ENCODE peak calls at places on chromosomes 6 and 20, in nine cellular contexts. A is cardiac fibroblast, Z is lower lobe of right lung, O is skeletal muscle cell, D is tibial artery, Y is stomach, S is kidney, C is fibroblast of mammary gland, W is A549. E is an unnamed sample.

GRCh38 chr6:13528232-13528631 is 40.8 kb upstream of the GFOD1 start:
- DNase-seq in Y (no peak), Z (no peak), A (peak; percentile 25), O (no peak), D (no peak), C (peak; percentile 8), W (peak; percentile 2), S (no peak), E (no peak)

GRCh38 chr20:5156670-5157448 is 30.1 kb downstream of the CDS2 start:
- DNase-seq in D (no peak), Y (no peak), C (peak; percentile 80), Z (no peak), W (peak; percentile 27), S (no peak), A (peak; percentile 72), O (no peak), E (no peak)

GRCh38 chr6:19153270-19153980 is 683.7 kb upstream of the ID4 start:
- DNase-seq in Y (no peak), S (no peak), O (no peak), D (peak; percentile 24), C (peak; percentile 20), A (peak; percentile 20), Z (no peak), W (no peak), E (no peak)

GRCh38 chr20:51166489-51166888 is 143.6 kb upstream of the KCNG1 start:
- DNase-seq in Y (no peak), O (no peak), A (no peak), S (no peak), D (no peak), Z (no peak), W (no peak), C (no peak), E (no peak)

GRCh38 chr6:39824030-39824926 is 32.1 kb downstream of the DAAM2 start:
- DNase-seq in Y (no peak), O (no peak), S (no peak), A (no peak), C (no peak), D (peak; percentile 29), Z (no peak), W (no peak), E (no peak)

GRCh38 chr6:113644861-113645575 is 212.1 kb upstream of the MARCKS start:
- DNase-seq in C (peak; percentile 97), S (no peak), A (peak; percentile 97), W (no peak), O (peak; percentile 97), Z (no peak), Y (no peak), D (no peak), E (peak; percentile 98)

GRCh38 chr6:37314803-37315515 is 38.8 kb upstream of the RNF8 start:
- DNase-seq in D (no peak), O (no peak), Y (peak; percentile 41), W (peak; percentile 38), C (peak; percentile 47), Z (no peak), A (peak; percentile 63), S (no peak), E (peak; percentile 75)

GRCh38 chr6:5961836-5962235 is 44.9 kb downstream of the NRN1 start:
- DNase-seq in A (no peak), W (no peak), Z (no peak), S (no peak), O (no peak), Y (no peak), D (no peak), C (no peak), E (no peak)

GRCh38 chr6:16337280-16337975 is 99.0 kb downstream of the GMPR start:
- DNase-seq in C (peak; percentile 99), O (peak; percentile 86), Z (peak; percentile 78), A (peak; percentile 85), Y (peak; percentile 70), W (no peak), S (peak; percentile 97), D (peak; percentile 89), E (no peak)

GRCh38 chr6:33200234-33201146 is at the start of the genes RXRB and SLC39A7:
- DNase-seq in A (peak; percentile 100), O (peak; percentile 97), Y (peak; percentile 99), Z (peak; percentile 99), C (peak; percentile 99), D (peak; percentile 100), S (peak; percentile 100), W (peak; percentile 98), E (peak; percentile 98)

DNA sequence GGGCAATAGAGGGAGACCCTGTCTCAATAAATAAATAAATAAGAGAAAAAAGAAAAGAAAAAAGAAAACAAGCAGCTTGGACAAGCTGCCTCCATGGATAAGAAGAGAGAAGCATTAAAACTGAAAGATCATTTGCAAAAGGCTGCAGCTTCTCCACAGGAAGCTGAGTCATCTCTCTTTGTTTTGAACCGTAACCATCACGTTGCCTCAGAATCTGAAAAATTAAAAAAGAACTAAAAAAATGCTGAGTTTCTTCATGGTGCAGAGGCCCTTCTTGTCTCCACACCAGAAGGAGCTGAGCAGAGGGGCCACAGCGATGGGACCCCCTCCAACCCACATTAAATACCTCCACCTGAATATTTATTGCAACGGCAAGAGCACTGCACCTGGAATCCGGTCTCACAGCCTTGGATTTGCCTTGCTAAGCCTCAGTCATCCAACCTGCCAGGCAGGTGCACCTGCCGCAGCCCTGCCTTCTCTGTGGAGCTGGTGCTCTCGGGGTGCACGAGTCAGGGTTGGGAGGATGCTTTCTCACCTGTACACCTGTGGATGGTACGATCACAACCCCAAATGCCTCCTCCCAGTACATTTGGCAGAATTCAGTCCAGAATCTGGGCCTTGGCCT is 28.1 kb downstream of the TOX2 start:
- DNase-seq in W (peak; percentile 38), Z (no peak), S (no peak), O (peak; percentile 45), Y (no peak), C (peak; percentile 68), A (peak; percentile 79), D (no peak), E (peak; percentile 50)
- H3K4me3 ChIP-seq in W (no peak overlapping the region), Z (no peak overlapping the region), S (no peak overlapping the region), O (no peak overlapping the region), Y (no peak overlapping the region), C (no peak overlapping the region), A (no peak overlapping the region), D (no peak overlapping the region), E (no peak overlapping the region)

GRCh38 chr6:163413345-163414116 is 987 bp upstream of the QKI start:
- DNase-seq in Y (peak; percentile 85), A (peak; percentile 92), W (peak; percentile 87), D (peak; percentile 79), C (peak; percentile 89), O (peak; percentile 76), Z (peak; percentile 91), S (peak; percentile 97), E (peak; percentile 78)

GRCh38 chr6:163414117-163414366 is 476 bp upstream of the QKI start:
- DNase-seq in Z (no peak), O (no peak), A (no peak), W (no peak), D (no peak), Y (no peak), S (no peak), C (no peak), E (no peak)

GRCh38 chr6:163413054-163413344 is 1.5 kb upstream of the QKI start:
- DNase-seq in C (no peak), S (no peak), W (no peak), D (no peak), Y (no peak), Z (no peak), O (no peak), A (no peak), E (no peak)

GRCh38 chr6:163414367-163415175 is at the start of gene QKI:
- DNase-seq in Z (peak; percentile 89), A (peak; percentile 73), D (peak; percentile 83), W (peak; percentile 66), C (peak; percentile 69), Y (peak; percentile 84), O (no peak), S (peak; percentile 96), E (peak; percentile 45)

GRCh38 chr6:163412345-163412744 is 2.2 kb upstream of the QKI start:
- DNase-seq in D (no peak), Z (no peak), W (no peak), O (no peak), S (no peak), Y (no peak), A (no peak), C (no peak), E (peak; percentile 13)
- H3K4me3 ChIP-seq in D (peak overlapping the region; percentile 99), Z (peak overlapping the region; percentile 75), W (peak overlapping the region; percentile 91), O (peak overlapping the region; percentile 62), S (peak overlapping the region; percentile 88), Y (peak overlapping the region; percentile 97), A (peak overlapping the region; percentile 61), C (peak overlapping the region; percentile 77), E (peak overlapping the region; percentile 89)

DNA sequence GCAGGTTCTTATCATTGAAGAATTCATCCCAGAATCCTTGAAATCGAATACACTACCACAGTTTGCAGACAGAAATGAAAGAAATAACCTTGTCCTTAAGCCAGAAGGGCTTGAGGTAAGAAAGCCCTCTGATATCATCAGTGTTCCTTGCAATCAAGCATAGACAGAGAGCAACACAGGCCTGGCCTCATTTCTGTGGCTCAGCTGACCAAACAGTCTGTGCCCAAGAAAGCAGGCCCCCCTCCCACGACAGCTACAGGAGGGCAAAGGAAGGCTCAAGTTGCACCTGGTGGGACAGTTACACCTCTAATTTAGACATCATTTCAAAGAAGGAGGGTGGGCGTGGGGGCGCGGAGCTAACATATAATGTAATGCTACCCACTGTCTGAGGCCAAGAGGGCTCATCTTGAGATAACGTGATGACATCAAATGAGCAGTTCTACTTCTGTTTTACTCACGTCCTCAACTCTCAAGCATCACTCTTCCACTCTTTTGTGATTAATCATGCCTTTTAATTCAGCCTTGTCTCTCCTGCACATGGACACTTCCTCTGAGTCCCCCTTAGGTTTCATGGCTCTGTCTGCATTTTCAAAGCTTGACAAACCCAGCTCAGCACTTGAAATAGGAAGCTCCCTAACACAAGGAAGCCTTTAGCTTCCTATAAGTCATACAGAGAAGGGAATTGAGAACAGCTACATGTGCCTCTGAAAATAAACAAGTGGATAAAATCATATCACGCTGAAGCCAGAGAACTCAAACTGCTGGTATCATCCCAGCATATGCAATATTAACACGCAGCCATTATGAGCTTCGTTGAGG is 21.4 kb downstream of the KIF16B start:
- DNase-seq in Y (no peak), O (no peak), C (no peak), A (no peak), W (no peak), Z (no peak), S (no peak), D (no peak), E (no peak)
- H3K4me3 ChIP-seq in Y (no peak overlapping the region), O (no peak overlapping the region), C (no peak overlapping the region), A (no peak overlapping the region), W (no peak overlapping the region), Z (no peak overlapping the region), S (no peak overlapping the region), D (no peak overlapping the region), E (no peak overlapping the region)

DNA sequence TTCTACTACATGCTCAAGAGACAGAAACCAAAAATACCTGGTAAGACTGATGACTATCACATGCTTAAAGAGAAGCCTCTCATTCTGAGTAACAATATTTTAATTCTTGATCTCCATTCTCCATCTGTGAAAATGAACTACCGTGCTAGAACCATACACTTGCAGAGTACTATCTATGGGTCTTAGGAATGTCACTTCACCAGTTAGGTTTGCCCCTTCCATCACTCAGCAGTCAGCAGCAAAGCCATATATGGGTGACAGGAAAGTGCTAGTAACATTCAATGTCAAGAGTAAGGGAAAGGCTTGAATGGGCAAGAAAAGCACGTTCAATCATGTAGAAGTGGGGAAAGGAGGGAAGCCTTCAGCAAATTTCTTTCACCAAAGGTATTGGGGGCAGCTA is 2.3 kb downstream of the DNAAF9 start:
- DNase-seq in W (no peak), O (no peak), S (no peak), Z (no peak), Y (no peak), A (no peak), D (no peak), C (no peak), E (peak; percentile 85)
- H3K4me3 ChIP-seq in W (no peak overlapping the region), O (no peak overlapping the region), S (peak overlapping the region; percentile 30), Z (no peak overlapping the region), Y (no peak overlapping the region), A (no peak overlapping the region), D (no peak overlapping the region), C (no peak overlapping the region), E (peak overlapping the region; percentile 57)

GRCh38 chr6:125750692-125751333 is 1.4 kb downstream of the HEY2 start:
- DNase-seq in W (no peak), A (no peak), S (no peak), Z (no peak), Y (no peak), C (no peak), O (no peak), D (no peak), E (no peak)
- H3K4me3 ChIP-seq in W (no peak overlapping the region), A (no peak overlapping the region), S (peak overlapping the region; percentile 89), Z (peak overlapping the region; percentile 74), Y (peak overlapping the region; percentile 75), C (no peak overlapping the region), O (no peak overlapping the region), D (peak overlapping the region; percentile 89), E (no peak overlapping the region)

E was measured in bronchial epithelial cell.